ENCODE peak calls at places on chromosome 18, in eight cellular contexts. A is upper lobe of right lung, X is kidney, B is IMR-90, E is breast epithelium, V is cardiac muscle cell, R is body of pancreas, D is mesendoderm. P is an unnamed sample. For H3K4me1, the result is how much of the 10 kb centered on the place peaks cover.

GRCh38 chr18:21112140-21112473 is 494 bp upstream of the ROCK1 start:
- DNase-seq in A (no peak), X (peak), B (no peak), E (no peak), V (no peak), R (no peak), D (no peak), P (peak)

GRCh38 chr18:23883277-23883790 is 131.2 kb upstream of the TTC39C start:
- DNase-seq in A (no peak), X (no peak), B (peak), E (no peak), V (no peak), R (no peak), D (no peak), P (no peak)

GRCh38 chr18:47203626-47204464 is 27.7 kb upstream of the IER3IP1 start:
- DNase-seq in A (no peak), X (no peak), B (no peak), E (no peak), V (no peak), R (no peak), D (peak), P (no peak)

GRCh38 chr18:57837917-57838548 is 34.9 kb upstream of the ATP8B1 start:
- DNase-seq in A (no peak), X (no peak), B (peak), E (no peak), V (peak), R (no peak), D (no peak), P (no peak)

GRCh38 chr18:8480506-8481328 is 128.5 kb upstream of the RAB12 start:
- DNase-seq in A (no peak), X (no peak), B (peak), E (no peak), V (peak), R (peak), D (peak), P (no peak)

GRCh38 chr18:63322908-63323634 is 3.5 kb upstream of the BCL2 start:
- DNase-seq in A (no peak), X (no peak), B (peak), E (no peak), V (peak), R (peak), D (peak), P (no peak)

GRCh38 chr18:68150976-68151375 is 563.9 kb downstream of the TMX3 start:
- DNase-seq in A (no peak), X (no peak), B (no peak), E (no peak), V (no peak), R (no peak), D (no peak), P (no peak)

GRCh38 chr18:21194871-21195771 is 46.9 kb upstream of the GREB1L start:
- DNase-seq in A (no peak), X (no peak), B (peak), E (no peak), V (peak), R (no peak), D (peak), P (no peak)

GRCh38 chr18:12278765-12279682 is 24.9 kb downstream of the CIDEA start:
- DNase-seq in A (peak), X (peak), B (peak), E (peak), V (peak), R (no peak), D (peak), P (peak)

GRCh38 chr18:33051397-33051796 is 278.6 kb upstream of the KLHL14 start:
- DNase-seq in A (no peak), X (no peak), B (no peak), E (peak), V (no peak), R (peak), D (no peak), P (no peak)

GRCh38 chr18:35095983-35096676 is 54.9 kb downstream of the MAPRE2 start:
- DNase-seq in A (no peak), X (no peak), B (peak), E (no peak), V (no peak), R (no peak), D (no peak), P (no peak)

GRCh38 chr18:63264871-63265270 is 54.7 kb downstream of the BCL2 start:
- DNase-seq in A (peak), X (no peak), B (no peak), E (no peak), V (no peak), R (no peak), D (no peak), P (no peak)

GRCh38 chr18:53991202-53991601 is 233.3 kb downstream of the MBD2 start:
- DNase-seq in A (no peak), X (no peak), B (no peak), E (no peak), V (peak), R (no peak), D (peak), P (no peak)

GRCh38 chr18:10374615-10375295 is 79.7 kb upstream of the APCDD1 start:
- DNase-seq in A (no peak), X (no peak), B (no peak), E (no peak), V (no peak), R (no peak), D (peak), P (no peak)

GRCh38 chr18:67417864-67418523 is 98.5 kb downstream of the DSEL start:
- DNase-seq in A (no peak), X (no peak), B (peak), E (no peak), V (peak), R (no peak), D (no peak), P (no peak)

GRCh38 chr18:25289040-25289631 is 62.8 kb downstream of the ZNF521 start:
- DNase-seq in A (no peak), X (no peak), B (peak), E (no peak), V (peak), R (no peak), D (peak), P (no peak)

GRCh38 chr18:13487237-13487636 is 239.1 kb downstream of the FAM210A start:
- DNase-seq in A (no peak), X (no peak), B (no peak), E (no peak), V (no peak), R (no peak), D (no peak), P (peak)

GRCh38 chr18:48921305-48922202 is 29.2 kb downstream of the SMAD7 start:
- DNase-seq in A (peak), X (peak), B (no peak), E (no peak), V (no peak), R (no peak), D (no peak), P (no peak)

GRCh38 chr18:63182247-63182771 is 137.3 kb downstream of the BCL2 start:
- DNase-seq in A (no peak), X (no peak), B (no peak), E (no peak), V (no peak), R (no peak), D (no peak), P (no peak)

GRCh38 chr18:55841314-55841713 is 253.3 kb upstream of the TCF4 start:
- DNase-seq in A (no peak), X (no peak), B (no peak), E (no peak), V (no peak), R (no peak), D (no peak), P (no peak)

GRCh38 chr18:50311573-50312106 is 24.1 kb upstream of the CXXC1 start:
- DNase-seq in A (no peak), X (no peak), B (no peak), E (no peak), V (no peak), R (peak), D (no peak), P (no peak)
- H3K4me1 ChIP-seq in A (under half), X (under half), B (under half), E (under half), V (under half), R (under half), D (under half), P (under half)

GRCh38 chr18:79855147-79855910 is 57.6 kb downstream of the KCNG2 start:
- DNase-seq in A (peak), X (no peak), B (no peak), E (no peak), V (no peak), R (no peak), D (no peak), P (no peak)

GRCh38 chr18:79859314-79859713 is 61.6 kb downstream of the KCNG2 start:
- DNase-seq in A (no peak), X (no peak), B (no peak), E (no peak), V (no peak), R (no peak), D (no peak), P (no peak)

GRCh38 chr18:79856119-79857080 is 58.7 kb downstream of the KCNG2 start:
- DNase-seq in A (peak), X (no peak), B (peak), E (no peak), V (peak), R (no peak), D (peak), P (no peak)

GRCh38 chr18:79853993-79854364 is 56.2 kb downstream of the KCNG2 start:
- DNase-seq in A (no peak), X (no peak), B (no peak), E (no peak), V (no peak), R (no peak), D (no peak), P (no peak)

DNA sequence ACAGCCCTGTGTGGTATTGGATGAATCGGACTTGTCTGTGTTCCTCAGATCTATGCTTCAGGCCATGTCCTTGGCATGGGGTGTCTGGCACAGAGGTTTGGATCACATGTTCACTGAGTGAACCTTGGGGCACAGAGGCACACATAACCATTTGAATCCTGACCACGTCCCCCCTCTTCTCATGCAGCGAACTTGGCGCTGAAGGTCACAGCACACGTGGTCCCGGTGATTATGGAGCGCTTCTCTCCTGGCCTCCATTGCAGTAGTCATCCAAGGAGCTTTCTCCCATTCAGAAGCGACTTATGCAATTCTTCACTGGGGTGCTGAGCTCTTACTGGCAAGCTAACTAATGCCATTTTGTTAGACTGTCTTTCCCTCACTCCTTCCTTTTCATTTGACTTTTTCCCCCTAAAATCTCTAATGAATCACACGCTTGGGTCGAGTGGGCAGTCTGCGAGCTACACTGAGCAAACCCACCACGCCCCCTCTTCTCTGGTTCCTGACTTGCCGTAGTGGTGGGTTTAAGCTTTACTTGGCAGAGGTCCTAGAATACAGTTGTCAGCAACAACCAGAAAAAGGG is 59.4 kb downstream of the KCNG2 start:
- DNase-seq in A (peak), X (no peak), B (peak), E (no peak), V (peak), R (no peak), D (peak), P (peak)
- H3K4me3 ChIP-seq in A (no peak), X (no peak), B (no peak), E (no peak), V (no peak), R (no peak), D (no peak), P (peak)

GRCh38 chr18:50649821-50650220 is 89.9 kb downstream of the MAPK4 start:
- DNase-seq in A (peak), X (no peak), B (peak), E (peak), V (peak), R (peak), D (no peak), P (no peak)
- H3K4me1 ChIP-seq in A (under half), X (under half), B (under half), E (under half), V (under half), R (under half), D (under half), P (under half)

GRCh38 chr18:22872894-22873537 is 60.1 kb upstream of the RBBP8 start:
- DNase-seq in A (no peak), X (no peak), B (peak), E (no peak), V (peak), R (no peak), D (no peak), P (no peak)
- H3K4me3 ChIP-seq in A (peak), X (peak), B (no peak), E (no peak), V (no peak), R (no peak), D (no peak), P (no peak)

GRCh38 chr18:3279201-3280185 is 17.6 kb downstream of the MYL12B start:
- DNase-seq in A (no peak), X (no peak), B (no peak), E (no peak), V (no peak), R (no peak), D (no peak), P (no peak)
- H3K4me1 ChIP-seq in A (under half), X (under half), B (under half), E (under half), V (under half), R (under half), D (under half), P (under half)

GRCh38 chr18:3411854-3412268 is 38.1 kb upstream of the TGIF1 start:
- DNase-seq in A (peak), X (no peak), B (no peak), E (no peak), V (peak), R (no peak), D (peak), P (no peak)
- H3K4me3 ChIP-seq in A (peak), X (peak), B (peak), E (peak), V (no peak), R (no peak), D (no peak), P (peak)

GRCh38 chr18:50986360-50987087 is 18.7 kb downstream of the ELAC1 start:
- DNase-seq in A (no peak), X (no peak), B (peak), E (no peak), V (no peak), R (no peak), D (peak), P (no peak)

GRCh38 chr18:50987261-50987660 is 19.4 kb downstream of the ELAC1 start:
- DNase-seq in A (no peak), X (no peak), B (no peak), E (no peak), V (no peak), R (no peak), D (no peak), P (no peak)

GRCh38 chr18:50994031-50994430 is 26.2 kb downstream of the ELAC1 start:
- DNase-seq in A (no peak), X (no peak), B (no peak), E (no peak), V (no peak), R (no peak), D (no peak), P (no peak)

DNA sequence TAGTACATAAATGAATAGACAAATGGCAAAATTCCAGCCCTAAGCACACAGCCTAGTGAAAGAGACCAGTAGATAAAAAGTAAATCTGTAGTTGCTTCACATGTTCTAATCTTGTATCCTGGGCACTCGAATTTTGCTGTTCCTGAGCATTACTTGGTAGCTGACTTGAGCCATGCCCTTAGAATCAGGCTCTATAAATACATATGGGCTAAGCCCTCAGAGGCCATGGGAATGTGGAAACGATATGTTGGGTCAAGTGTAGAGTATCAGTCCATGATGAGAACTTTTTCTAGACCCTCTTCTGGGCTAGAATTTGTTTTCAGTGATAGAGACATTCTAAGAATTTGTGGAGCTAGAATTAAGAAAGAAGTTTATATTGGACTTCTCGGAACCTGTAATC is 21.9 kb downstream of the ELAC1 start:
- DNase-seq in A (no peak), X (no peak), B (no peak), E (no peak), V (no peak), R (no peak), D (no peak), P (no peak)
- H3K4me1 ChIP-seq in A (under half), X (under half), B (under half), E (under half), V (under half), R (under half), D (under half), P (under half)

GRCh38 chr18:31065036-31065773 is 22.7 kb upstream of the DSC3 start:
- DNase-seq in A (no peak), X (no peak), B (no peak), E (no peak), V (no peak), R (no peak), D (peak), P (no peak)
- H3K4me3 ChIP-seq in A (no peak), X (no peak), B (no peak), E (no peak), V (no peak), R (no peak), D (no peak), P (no peak)

P was measured in suprapubic skin.